ENCODE peak calls at places on chromosomes 2 and 18, in seven cellular contexts. N is HCT116, J is HepG2, F is SK-N-SH, R is K562, X is H1, G is GM12878. M is an unnamed sample. For H3K4me1, the result is how much of the 10 kb centered on the place peaks cover.

GRCh38 chr18:61954347-61954746 is 61.5 kb upstream of the RNF152 start:
- DNase-seq in G (no peak), F (no peak), X (no peak), N (no peak), R (no peak), J (no peak), M (no peak)

GRCh38 chr2:172208881-172209325 is 106.2 kb upstream of the DLX2 start:
- DNase-seq in N (no peak), F (no peak), J (no peak), R (no peak), X (no peak), G (no peak), M (no peak)

GRCh38 chr18:40088130-40088529 is 1866.9 kb upstream of the PIK3C3 start:
- DNase-seq in X (no peak), R (no peak), G (no peak), N (no peak), F (no peak), J (no peak), M (no peak)

GRCh38 chr18:44884446-44884845 is 203.8 kb downstream of the SETBP1 start:
- DNase-seq in F (no peak), G (no peak), N (no peak), X (no peak), R (no peak), J (no peak), M (no peak)

GRCh38 chr18:2529154-2529553 is 42.2 kb downstream of the METTL4 start:
- DNase-seq in G (no peak), X (no peak), R (no peak), F (no peak), N (no peak), J (peak), M (no peak)

GRCh38 chr18:64110692-64111480 is 38.0 kb downstream of the LINC00305 start:
- DNase-seq in R (no peak), G (no peak), X (no peak), N (no peak), F (no peak), J (no peak), M (no peak)

GRCh38 chr2:157470321-157470720 is 26.4 kb upstream of the CYTIP start:
- DNase-seq in F (no peak), J (no peak), G (peak), X (no peak), R (no peak), N (no peak), M (no peak)

GRCh38 chr2:194345347-194345746 is 1311.7 kb upstream of the SLC39A10 start:
- DNase-seq in J (no peak), G (no peak), F (no peak), N (no peak), X (no peak), R (no peak), M (no peak)

GRCh38 chr18:28013064-28013463 is 163.9 kb downstream of the CDH2 start:
- DNase-seq in F (no peak), J (peak), N (no peak), G (no peak), R (no peak), X (no peak), M (no peak)

GRCh38 chr2:223815186-223815883 is 22.0 kb downstream of the AP1S3 start:
- DNase-seq in R (no peak), F (peak), X (peak), J (peak), N (peak), G (no peak), M (peak)

GRCh38 chr2:213766465-213766891 is 482.2 kb downstream of the SPAG16 start:
- DNase-seq in R (no peak), F (no peak), X (no peak), J (no peak), G (peak), N (no peak), M (no peak)

GRCh38 chr2:146579154-146579930 is 1265.5 kb upstream of the ACVR2A start:
- DNase-seq in G (no peak), J (peak), X (no peak), F (no peak), R (no peak), N (no peak), M (no peak)

GRCh38 chr2:112708968-112709367 is 11.9 kb upstream of the NT5DC4 start:
- DNase-seq in X (peak), J (no peak), G (no peak), F (no peak), R (no peak), N (no peak), M (no peak)

GRCh38 chr2:16626497-16626896 is 39.1 kb downstream of the CYRIA start:
- DNase-seq in J (no peak), F (no peak), G (no peak), X (no peak), R (no peak), N (no peak), M (no peak)

GRCh38 chr2:74004212-74005182 is 19.8 kb downstream of the TET3 start:
- DNase-seq in R (peak), G (no peak), F (no peak), N (no peak), J (no peak), X (no peak), M (no peak)

GRCh38 chr2:234446404-234447076 is 50.3 kb downstream of the ARL4C start:
- DNase-seq in X (no peak), N (no peak), R (no peak), G (peak), F (no peak), J (no peak), M (no peak)

GRCh38 chr2:11175293-11175795 is 20.1 kb downstream of the SLC66A3 start:
- DNase-seq in R (no peak), G (no peak), N (no peak), J (no peak), F (no peak), X (no peak), M (no peak)

GRCh38 chr18:10047237-10047636 is 133.4 kb downstream of the VAPA start:
- DNase-seq in R (no peak), F (no peak), J (no peak), G (no peak), X (no peak), N (no peak), M (no peak)

GRCh38 chr2:234569776-234570430 is 73.0 kb upstream of the ARL4C start:
- DNase-seq in N (no peak), F (no peak), J (no peak), X (no peak), R (no peak), G (no peak), M (no peak)

GRCh38 chr2:235641333-235641732 is 147.5 kb downstream of the AGAP1 start:
- DNase-seq in J (no peak), N (no peak), G (no peak), F (no peak), X (no peak), R (no peak), M (no peak)

GRCh38 chr2:65546406-65546805 is 114.0 kb upstream of the SPRED2 start:
- DNase-seq in X (no peak), F (no peak), N (no peak), G (no peak), J (no peak), R (no peak), M (no peak)

GRCh38 chr2:241563571-241563980 is 5.0 kb downstream of the BOK start:
- DNase-seq in X (no peak), G (no peak), J (no peak), N (no peak), R (no peak), F (no peak), M (no peak)

GRCh38 chr2:217647226-217647625 is 355.6 kb downstream of the TNS1 start:
- DNase-seq in J (no peak), F (no peak), N (no peak), X (no peak), G (no peak), R (no peak), M (no peak)

GRCh38 chr2:148338544-148338943 is 306.0 kb upstream of the EPC2 start:
- DNase-seq in R (no peak), G (no peak), F (no peak), X (no peak), N (no peak), J (peak), M (no peak)

GRCh38 chr18:5237723-5238370 is 40.8 kb upstream of the AKAIN1 start:
- DNase-seq in G (peak), N (no peak), X (peak), J (peak), F (peak), R (peak), M (peak)

GRCh38 chr2:119233326-119234020 is 9.8 kb downstream of the STEAP3 start:
- DNase-seq in F (no peak), N (no peak), R (no peak), J (no peak), G (no peak), X (no peak), M (no peak)

DNA sequence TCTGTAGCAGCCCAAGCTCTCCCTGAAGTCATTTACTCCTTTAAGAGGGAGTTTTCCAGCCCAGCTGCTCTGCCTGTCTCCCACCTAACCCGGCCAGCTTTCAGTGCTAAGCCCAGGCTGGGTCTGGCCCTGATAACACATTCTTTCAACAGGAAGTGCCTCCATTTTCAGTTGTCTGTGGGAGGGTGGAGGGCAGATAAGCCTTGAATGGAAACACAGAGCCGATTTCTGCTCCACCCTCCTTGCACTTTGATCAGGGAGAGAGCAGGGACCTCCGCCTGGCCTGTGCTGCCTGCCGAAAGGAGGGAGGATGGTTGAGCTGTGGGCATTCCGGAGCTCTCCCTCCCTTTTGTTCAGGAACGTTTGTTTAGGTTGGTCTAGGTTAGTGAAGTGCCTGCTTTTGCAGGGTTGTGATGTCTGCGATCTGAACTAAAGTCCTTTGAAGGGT is 24.8 kb downstream of the GATA6 start:
- DNase-seq in R (peak), G (no peak), F (no peak), X (no peak), N (no peak), J (peak), M (no peak)
- H3K4me3 ChIP-seq in R (no peak), G (no peak), F (no peak), X (no peak), N (no peak), J (no peak), M (no peak)

DNA sequence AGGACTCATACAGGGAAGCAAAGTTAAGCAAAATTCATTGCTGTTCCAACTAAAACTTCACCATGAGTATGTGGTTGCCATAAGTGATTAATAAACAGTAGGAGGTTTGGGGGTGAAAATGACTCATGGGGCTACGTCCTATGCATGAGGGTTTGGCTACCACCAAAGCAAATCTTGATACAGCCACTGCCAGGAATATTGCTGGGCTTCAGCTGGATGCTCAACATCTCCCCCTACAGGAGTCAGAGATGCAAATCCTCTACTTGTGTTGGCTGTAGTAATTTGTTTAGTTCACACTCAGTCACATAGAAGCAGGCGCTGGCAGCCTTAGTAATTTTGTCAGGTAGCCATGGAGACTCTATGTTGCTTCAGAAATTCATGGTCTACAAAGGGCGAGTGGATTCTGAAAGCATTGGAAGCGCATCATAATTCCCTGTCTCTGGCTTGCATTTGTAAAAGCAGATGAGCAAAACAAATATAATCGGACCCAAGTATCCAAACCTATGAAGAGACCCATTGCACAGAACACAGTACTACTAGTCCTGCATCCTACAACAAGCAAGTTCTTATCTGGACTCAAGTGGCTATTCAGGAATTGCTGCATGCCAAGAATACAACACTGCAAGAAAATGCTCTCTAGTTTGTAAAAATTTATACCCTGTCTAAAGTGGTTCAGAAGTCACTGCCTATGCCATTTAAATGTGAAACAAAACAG is 76.0 kb downstream of the CD28 start:
- DNase-seq in R (peak), X (peak), G (no peak), J (peak), F (peak), N (peak), M (no peak)
- TF ChIP-seq SIN3A in R (no peak), X (no peak), G (no peak), J (no peak), F (no peak), N (no peak), M (no peak)

GRCh38 chr18:35085450-35086032 is 44.3 kb downstream of the MAPRE2 start:
- DNase-seq in G (no peak), F (peak), X (no peak), R (no peak), J (peak), N (no peak), M (no peak)
- H3K4me1 ChIP-seq in G (under half), F (under half), X (under half), R (under half), J (half or more), N (under half), M (under half)

GRCh38 chr2:128315122-128315828 is 3.4 kb downstream of the HS6ST1 start:
- DNase-seq in X (no peak), R (no peak), N (no peak), F (peak), J (no peak), G (no peak), M (no peak)

GRCh38 chr2:128315829-128316776 is 2.6 kb downstream of the HS6ST1 start:
- DNase-seq in N (no peak), F (peak), J (no peak), R (no peak), G (no peak), X (peak), M (no peak)

GRCh38 chr2:128314026-128314347 is 4.7 kb downstream of the HS6ST1 start:
- DNase-seq in X (peak), R (no peak), F (no peak), G (no peak), J (no peak), N (no peak), M (no peak)

GRCh38 chr2:128313076-128313836 is 5.4 kb downstream of the HS6ST1 start:
- DNase-seq in J (no peak), R (peak), N (peak), G (no peak), F (peak), X (peak), M (no peak)

DNA sequence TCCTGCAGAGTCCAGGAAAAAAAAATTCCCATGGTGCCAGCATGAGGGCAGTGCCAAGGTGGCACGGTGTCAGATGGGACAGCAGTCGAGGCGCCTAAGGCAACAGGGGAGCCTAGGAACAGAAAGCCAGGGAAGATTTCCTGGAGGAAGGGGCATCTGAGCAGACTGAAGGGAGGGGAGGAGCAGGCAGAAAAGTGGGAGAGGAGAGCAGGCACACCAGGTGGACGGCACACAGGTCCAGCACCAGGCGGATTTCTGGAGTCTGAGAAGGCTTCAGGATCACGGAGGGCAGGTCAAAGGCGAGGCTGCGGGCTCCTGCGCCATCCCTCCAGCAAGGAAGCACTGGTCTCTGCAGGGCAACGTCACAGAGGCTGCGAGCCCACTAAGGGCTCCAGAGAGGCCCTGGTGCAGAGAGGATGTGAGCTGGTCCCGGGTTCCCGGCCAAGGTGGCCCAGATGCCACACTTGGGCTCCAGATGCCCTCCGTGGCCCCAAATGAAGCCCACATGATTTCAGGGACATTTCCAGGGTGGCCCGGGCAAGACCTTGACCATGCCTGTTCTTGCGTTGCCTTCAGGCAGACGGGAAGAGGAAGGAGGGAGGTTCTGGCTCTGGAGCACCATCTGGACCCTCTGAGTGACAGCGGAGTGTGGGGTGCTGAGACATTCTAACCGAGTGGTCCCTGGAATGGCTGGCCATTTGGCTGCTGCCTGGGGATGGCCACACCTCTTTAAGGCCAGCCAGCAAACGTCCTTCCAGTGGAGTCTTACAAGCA is 4.1 kb downstream of the HS6ST1 start:
- DNase-seq in J (no peak), R (no peak), G (no peak), X (no peak), F (peak), N (no peak), M (no peak)
- H3K4me3 ChIP-seq in J (peak), R (no peak), G (no peak), X (no peak), F (no peak), N (no peak), M (no peak)

GRCh38 chr2:46231721-46232120 is 65.5 kb upstream of the EPAS1 start:
- DNase-seq in G (no peak), R (no peak), F (no peak), J (no peak), X (no peak), N (no peak), M (no peak)

GRCh38 chr2:46227674-46228289 is 69.4 kb upstream of the EPAS1 start:
- DNase-seq in J (no peak), N (no peak), X (no peak), F (no peak), G (no peak), R (no peak), M (no peak)

GRCh38 chr2:46230115-46230571 is 67.1 kb upstream of the EPAS1 start:
- DNase-seq in G (peak), N (no peak), R (no peak), X (no peak), F (no peak), J (peak), M (no peak)

GRCh38 chr2:46230677-46231425 is 66.4 kb upstream of the EPAS1 start:
- DNase-seq in R (no peak), F (no peak), N (no peak), G (no peak), X (no peak), J (no peak), M (no peak)

GRCh38 chr2:46229134-46230063 is 67.8 kb upstream of the EPAS1 start:
- DNase-seq in G (peak), F (no peak), X (no peak), N (no peak), J (peak), R (no peak), M (no peak)
- TF ChIP-seq SIN3A in G (no peak), F (no peak), X (no peak), N (no peak), J (no peak), R (no peak), M (no peak)

GRCh38 chr2:239283288-239283945 is 117.4 kb downstream of the HDAC4 start:
- DNase-seq in X (no peak), N (no peak), J (no peak), R (no peak), F (no peak), G (no peak), M (no peak)
- H3K4me1 ChIP-seq in X (under half), N (under half), J (under half), R (half or more), F (under half), G (under half), M (under half)

DNA sequence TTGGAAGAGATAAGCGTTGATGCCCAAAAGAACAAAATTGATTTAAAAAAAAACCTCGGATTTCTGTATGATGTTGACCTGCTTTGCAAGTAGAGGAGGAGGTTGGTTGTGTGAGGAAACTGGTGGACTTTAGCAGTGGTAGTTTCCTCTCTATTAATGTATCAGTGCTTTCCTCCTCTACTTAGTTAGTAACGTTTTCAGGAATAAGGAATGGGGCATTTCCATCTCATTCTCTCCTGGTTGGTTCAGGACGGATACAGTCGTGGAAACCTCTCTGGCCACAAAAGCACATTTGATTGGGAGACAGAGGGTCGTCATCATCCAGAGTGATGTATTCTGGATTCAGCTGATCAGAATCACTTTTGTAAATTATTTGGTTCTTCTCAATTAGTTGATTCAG is 1.5 kb downstream of the FHOD3 start:
- DNase-seq in F (no peak), J (no peak), R (no peak), X (no peak), G (no peak), N (no peak), M (no peak)
- H3K4me3 ChIP-seq in F (no peak), J (no peak), R (no peak), X (peak), G (no peak), N (no peak), M (peak)

DNA sequence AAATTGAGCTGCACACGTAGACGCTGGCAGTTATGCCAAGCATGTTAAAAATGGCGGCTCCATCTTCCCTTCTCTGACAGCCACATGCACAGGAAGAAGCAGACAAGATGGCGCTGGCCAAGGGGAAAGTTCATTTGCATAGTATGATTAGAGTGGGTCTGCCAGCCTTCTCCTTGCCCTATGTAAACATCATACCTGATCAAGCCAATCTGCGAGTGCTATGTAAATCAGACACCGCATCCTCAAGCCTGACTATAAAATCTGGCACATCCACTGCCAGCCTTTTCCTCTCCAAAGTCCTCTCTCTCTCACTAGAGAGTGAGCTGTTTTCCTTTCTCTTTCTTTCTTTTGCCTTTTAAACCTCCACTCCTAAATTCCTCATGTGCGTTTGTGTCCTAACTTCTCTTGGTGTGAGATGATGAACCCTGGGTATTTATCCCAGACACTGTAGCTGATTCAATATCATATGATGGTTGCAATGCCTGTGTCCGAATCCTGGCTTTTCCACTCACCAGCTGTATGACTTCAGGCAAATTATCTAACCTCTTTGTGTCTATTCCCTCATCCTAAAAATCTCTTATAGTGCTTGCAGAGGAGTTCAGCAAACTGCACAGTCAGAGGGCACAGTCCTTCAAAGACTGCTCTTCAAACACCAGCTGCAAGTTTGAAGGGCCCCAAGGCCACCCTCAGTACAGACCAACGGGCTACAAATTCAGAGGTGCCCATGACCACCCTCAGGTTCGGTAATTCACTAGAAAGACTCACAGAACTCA is 39.3 kb upstream of the ITSN2 start:
- DNase-seq in F (no peak), N (no peak), R (no peak), G (no peak), X (no peak), J (peak), M (no peak)
- TF ChIP-seq SIN3A in F (no peak), N (no peak), R (no peak), G (no peak), X (no peak), J (no peak), M (no peak)

M was measured in Panc1.